ENCODE peak calls at places on chromosomes 1 and 21, in eight cellular contexts. P is GM06990; I is amniotic stem cell; A is A549; X is effector memory CD8-positive, alpha-beta T cell; B is OCI-LY7; J is NCI-H2171 treated with DMSO at 0.1 percent for 48 hours; Q is fibroblast of mammary gland. E is an unnamed sample.

GRCh38 chr1:116353155-116353554 is 19.9 kb upstream of the ATP1A1 start:
- DNase-seq in B (no peak), X (no peak), I (no peak), P (no peak), Q (no peak), J (no peak), A (no peak), E (no peak)

GRCh38 chr1:63774617-63775417 is 1.0 kb downstream of the ROR1 start:
- DNase-seq in J (peak), Q (peak), A (peak), I (peak), P (peak), X (no peak), B (peak), E (peak)

GRCh38 chr1:83959824-83960441 is 39.0 kb downstream of the TTLL7 start:
- DNase-seq in P (no peak), Q (peak), X (no peak), A (no peak), B (no peak), I (no peak), J (no peak), E (no peak)

GRCh38 chr1:223142795-223143759 is at the start of gene TLR5:
- DNase-seq in J (peak), I (peak), A (peak), Q (peak), P (peak), X (peak), B (peak), E (peak)

GRCh38 chr1:86718786-86719185 is 14.4 kb downstream of the SH3GLB1 start:
- DNase-seq in P (no peak), B (no peak), I (no peak), J (no peak), X (no peak), A (no peak), Q (no peak), E (no peak)

GRCh38 chr1:153968400-153968799 is 698 bp downstream of the CREB3L4 start:
- DNase-seq in I (no peak), B (no peak), X (no peak), P (no peak), A (no peak), J (no peak), Q (no peak), E (peak)

GRCh38 chr1:230648114-230648513 is 5.8 kb downstream of the COG2 start:
- DNase-seq in B (no peak), P (no peak), Q (no peak), J (no peak), X (no peak), A (no peak), I (no peak), E (no peak)

GRCh38 chr1:234149217-234149616 is 224.0 kb upstream of the COA6 start:
- DNase-seq in X (no peak), I (no peak), P (no peak), Q (peak), B (no peak), J (no peak), A (no peak), E (peak)

GRCh38 chr1:172383541-172383940 is 36.9 kb upstream of the C1orf105 start:
- DNase-seq in P (no peak), X (no peak), A (no peak), Q (peak), B (no peak), J (no peak), I (peak), E (no peak)

GRCh38 chr1:178282949-178283367 is 189.1 kb downstream of the RASAL2 start:
- DNase-seq in X (no peak), I (no peak), A (peak), Q (peak), P (no peak), J (no peak), B (no peak), E (peak)

GRCh38 chr21:42847051-42847707 is 32.2 kb downstream of the WDR4 start:
- DNase-seq in J (no peak), I (no peak), Q (no peak), B (no peak), A (no peak), P (no peak), X (no peak), E (no peak)

GRCh38 chr1:150963535-150964489 is 10.8 kb downstream of the CERS2 start:
- DNase-seq in J (no peak), P (no peak), I (no peak), A (no peak), B (no peak), Q (no peak), X (no peak), E (no peak)

GRCh38 chr1:156677616-156678596 is 699 bp upstream of the NES start:
- DNase-seq in J (peak), A (peak), P (peak), I (no peak), B (peak), X (no peak), Q (peak), E (peak)

GRCh38 chr1:222979561-222979960 is 163.5 kb downstream of the TLR5 start:
- DNase-seq in B (no peak), A (no peak), I (no peak), J (no peak), X (no peak), P (no peak), Q (no peak), E (no peak)

GRCh38 chr1:52142220-52143153 is 598 bp downstream of the ZFYVE9 start:
- DNase-seq in B (peak), Q (peak), A (no peak), I (no peak), J (peak), X (peak), P (peak), E (peak)

GRCh38 chr1:154129392-154129970 is 25.4 kb downstream of the NUP210L start:
- DNase-seq in X (no peak), A (no peak), B (no peak), Q (peak), J (no peak), I (no peak), P (no peak), E (no peak)

GRCh38 chr1:227763246-227764018 is 28.2 kb downstream of the SNAP47 start:
- DNase-seq in I (no peak), A (no peak), P (no peak), J (no peak), Q (no peak), B (no peak), X (no peak), E (no peak)

E was measured in NCI-H82.